ENCODE peak calls at places on chromosomes 2 and 18, in nine cellular contexts. S is heart left ventricle, O is GM12865, M is GM20000, D is lower leg skin, G is chondrocyte, T is right atrium auricular region, W is BE2C, Z is fibroblast of mammary gland. I is an unnamed sample.

GRCh38 chr2:170465241-170465640 is 249.9 kb upstream of the SP5 start:
- DNase-seq in S (no peak), O (no peak), M (no peak), D (no peak), G (no peak), T (no peak), W (no peak), Z (peak), I (no peak)

GRCh38 chr2:230938516-230939065 is 13.5 kb upstream of the GPR55 start:
- DNase-seq in S (no peak), O (no peak), M (no peak), D (peak), G (no peak), T (no peak), W (no peak), Z (no peak), I (no peak)

GRCh38 chr2:29123584-29124349 is 8.6 kb downstream of the CLIP4 start:
- DNase-seq in S (no peak), O (no peak), M (no peak), D (no peak), G (no peak), T (no peak), W (no peak), Z (peak), I (no peak)

GRCh38 chr2:201007584-201007998 is 44.1 kb upstream of the ORC2 start:
- DNase-seq in S (no peak), O (no peak), M (no peak), D (no peak), G (no peak), T (no peak), W (no peak), Z (no peak), I (no peak)

GRCh38 chr2:30612371-30612770 is 165.3 kb downstream of the LCLAT1 start:
- DNase-seq in S (no peak), O (no peak), M (no peak), D (no peak), G (no peak), T (no peak), W (no peak), Z (no peak), I (no peak)

GRCh38 chr2:62724886-62725711 is 19.6 kb downstream of the EHBP1 start:
- DNase-seq in S (peak), O (no peak), M (no peak), D (no peak), G (peak), T (no peak), W (peak), Z (no peak), I (no peak)

GRCh38 chr2:186595219-186595618 is 5.4 kb downstream of the ITGAV start:
- DNase-seq in S (no peak), O (no peak), M (no peak), D (no peak), G (no peak), T (no peak), W (no peak), Z (peak), I (no peak)

GRCh38 chr2:240209493-240209892 is 69.0 kb upstream of the OTOS start:
- DNase-seq in S (peak), O (no peak), M (no peak), D (peak), G (no peak), T (no peak), W (no peak), Z (no peak), I (no peak)

GRCh38 chr18:59056706-59057492 is 82.8 kb upstream of the SEC11C start:
- DNase-seq in S (peak), O (peak), M (peak), D (peak), G (no peak), T (peak), W (peak), Z (peak), I (peak)

GRCh38 chr2:126856403-126856802 is 42.3 kb upstream of the TEX51 start:
- DNase-seq in S (no peak), O (no peak), M (no peak), D (peak), G (no peak), T (peak), W (no peak), Z (no peak), I (no peak)

GRCh38 chr2:69384618-69385081 is 2.4 kb downstream of the GFPT1 start:
- DNase-seq in S (no peak), O (no peak), M (no peak), D (no peak), G (no peak), T (no peak), W (no peak), Z (peak), I (no peak)

GRCh38 chr2:100192300-100192699 is 49.9 kb upstream of the AFF3 start:
- DNase-seq in S (no peak), O (no peak), M (no peak), D (peak), G (no peak), T (no peak), W (no peak), Z (no peak), I (no peak)

GRCh38 chr2:95342556-95343320 is 45.6 kb downstream of the KCNIP3 start:
- DNase-seq in S (peak), O (no peak), M (no peak), D (peak), G (peak), T (no peak), W (no peak), Z (no peak), I (no peak)

GRCh38 chr18:4068552-4069158 is 386.5 kb downstream of the DLGAP1 start:
- DNase-seq in S (no peak), O (peak), M (peak), D (no peak), G (no peak), T (no peak), W (peak), Z (peak), I (peak)

GRCh38 chr2:79383681-79384080 is 129.2 kb upstream of the CTNNA2 start:
- DNase-seq in S (no peak), O (no peak), M (no peak), D (no peak), G (no peak), T (no peak), W (peak), Z (no peak), I (no peak)

GRCh38 chr2:175366814-175367213 is 185.3 kb upstream of the ATP5MC3 start:
- DNase-seq in S (no peak), O (peak), M (peak), D (no peak), G (no peak), T (no peak), W (peak), Z (peak), I (peak)

GRCh38 chr2:96522304-96523203 is 14.0 kb upstream of the ARID5A start:
- DNase-seq in S (no peak), O (no peak), M (no peak), D (no peak), G (no peak), T (no peak), W (no peak), Z (no peak), I (no peak)

GRCh38 chr2:46770622-46771021 is 145.0 kb downstream of the MCFD2 start:
- DNase-seq in S (no peak), O (no peak), M (no peak), D (no peak), G (no peak), T (no peak), W (no peak), Z (peak), I (no peak)

GRCh38 chr2:70083344-70084156 is 3.7 kb upstream of the PCBP1 start:
- DNase-seq in S (no peak), O (peak), M (peak), D (peak), G (peak), T (no peak), W (no peak), Z (peak), I (no peak)

GRCh38 chr2:229446316-229446715 is 175.2 kb upstream of the PID1 start:
- DNase-seq in S (no peak), O (no peak), M (no peak), D (no peak), G (no peak), T (no peak), W (no peak), Z (no peak), I (no peak)

GRCh38 chr2:46657042-46657504 is 177.7 kb downstream of the TMEM247 start:
- DNase-seq in S (no peak), O (peak), M (peak), D (no peak), G (no peak), T (no peak), W (no peak), Z (peak), I (no peak)

GRCh38 chr18:28176933-28177827 is at the start of gene CDH2:
- DNase-seq in S (peak), O (no peak), M (peak), D (no peak), G (no peak), T (peak), W (peak), Z (peak), I (peak)

GRCh38 chr2:240131941-240132650 is 4.0 kb downstream of the COPS9 start:
- DNase-seq in S (no peak), O (no peak), M (no peak), D (peak), G (peak), T (no peak), W (peak), Z (no peak), I (no peak)

GRCh38 chr2:127081826-127082633 is 24.9 kb downstream of the BIN1 start:
- DNase-seq in S (no peak), O (peak), M (peak), D (no peak), G (no peak), T (no peak), W (no peak), Z (peak), I (no peak)

GRCh38 chr2:164917296-164917903 is 37.9 kb downstream of the SLC38A11 start:
- DNase-seq in S (peak), O (no peak), M (no peak), D (no peak), G (no peak), T (no peak), W (peak), Z (peak), I (peak)

GRCh38 chr2:158984554-158985207 is 16.2 kb downstream of the TANC1 start:
- DNase-seq in S (no peak), O (no peak), M (no peak), D (no peak), G (no peak), T (no peak), W (no peak), Z (peak), I (no peak)

GRCh38 chr18:51108330-51108729 is 78.3 kb downstream of the SMAD4 start:
- DNase-seq in S (no peak), O (no peak), M (no peak), D (no peak), G (no peak), T (no peak), W (no peak), Z (no peak), I (no peak)

GRCh38 chr2:166333809-166334208 is 41.9 kb downstream of the SCN9A start:
- DNase-seq in S (no peak), O (no peak), M (no peak), D (no peak), G (no peak), T (no peak), W (no peak), Z (peak), I (no peak)

GRCh38 chr18:20960735-20961134 is 150.9 kb downstream of the ROCK1 start:
- DNase-seq in S (no peak), O (no peak), M (no peak), D (no peak), G (no peak), T (no peak), W (no peak), Z (no peak), I (no peak)

GRCh38 chr18:9211955-9212354 is 75.4 kb downstream of the ANKRD12 start:
- DNase-seq in S (no peak), O (no peak), M (no peak), D (no peak), G (no peak), T (no peak), W (no peak), Z (no peak), I (no peak)

GRCh38 chr2:96489673-96490072 is 15.5 kb downstream of the NEURL3 start:
- DNase-seq in S (no peak), O (peak), M (no peak), D (no peak), G (no peak), T (no peak), W (no peak), Z (no peak), I (no peak)

GRCh38 chr2:208099682-208100081 is 24.6 kb downstream of the CRYGD start:
- DNase-seq in S (no peak), O (no peak), M (no peak), D (no peak), G (no peak), T (no peak), W (no peak), Z (no peak), I (no peak)
- TF ChIP-seq CTCF in S (no peak), O (no peak), M (no peak), D (no peak), G (no peak), T (no peak), W (no peak), Z (no peak), I (no peak)

DNA sequence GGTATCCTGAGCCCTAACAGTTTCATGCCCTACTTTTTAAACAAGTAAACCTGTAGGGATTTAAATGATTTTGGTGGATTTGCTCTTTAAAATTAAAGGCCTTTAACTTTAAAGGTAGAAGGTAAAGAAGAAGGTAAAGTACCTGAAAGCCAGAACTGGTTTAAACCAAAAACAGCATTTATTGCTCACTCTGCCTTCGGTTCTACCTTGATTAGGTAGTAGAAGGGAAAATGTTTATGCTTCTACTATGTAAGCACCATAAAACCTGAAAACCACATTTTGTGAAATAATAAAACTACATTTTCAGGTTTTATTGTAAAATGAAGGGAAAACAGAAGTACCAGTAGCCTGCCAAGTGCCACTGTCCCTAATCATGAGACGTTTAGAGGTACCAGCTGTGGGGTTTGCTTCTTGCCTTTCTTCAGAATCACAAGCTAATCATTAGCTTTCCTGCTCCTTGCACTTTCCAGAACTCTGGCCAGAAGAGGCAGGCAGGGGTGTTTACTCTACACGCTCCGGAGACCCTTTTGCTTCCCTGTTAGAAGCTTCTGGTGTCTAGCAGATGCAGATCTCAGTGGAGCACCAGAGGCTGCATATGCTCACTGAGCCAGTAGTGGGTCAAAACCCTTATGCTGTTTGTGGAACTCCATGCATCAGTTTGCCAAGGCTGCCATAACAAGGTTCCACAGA is 33.3 kb downstream of the RPIA start:
- DNase-seq in S (no peak), O (no peak), M (no peak), D (no peak), G (no peak), T (no peak), W (no peak), Z (no peak), I (no peak)
- TF ChIP-seq CTCF in S (no peak), O (no peak), M (no peak), D (no peak), G (no peak), T (no peak), W (no peak), Z (no peak), I (no peak)

DNA sequence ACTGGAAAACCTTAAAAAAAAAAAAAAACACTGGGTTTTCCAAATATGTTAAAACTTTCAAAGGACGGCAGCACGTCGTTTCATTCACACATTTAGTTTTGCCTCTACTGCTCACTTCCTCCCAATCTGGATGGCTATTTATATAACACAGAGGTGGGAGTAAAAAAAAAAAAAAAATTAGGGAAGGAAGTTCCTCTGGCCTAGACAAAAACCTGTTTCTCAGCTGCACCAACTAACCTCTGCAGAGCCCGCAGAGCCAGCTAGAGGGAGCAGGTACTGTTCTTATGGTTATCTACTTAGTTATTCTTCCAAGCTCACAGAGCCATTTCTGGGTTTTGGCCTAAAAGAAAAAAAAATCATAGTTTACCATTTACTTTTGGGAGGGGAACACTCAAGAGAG is 28.1 kb downstream of the SLC1A4 start:
- DNase-seq in S (no peak), O (no peak), M (peak), D (no peak), G (no peak), T (no peak), W (no peak), Z (no peak), I (no peak)
- TF ChIP-seq CTCF in S (peak), O (peak), M (peak), D (no peak), G (peak), T (no peak), W (no peak), Z (peak), I (no peak)

GRCh38 chr18:80159713-80160636 is 50.9 kb downstream of the ADNP2 start:
- DNase-seq in S (no peak), O (peak), M (peak), D (peak), G (no peak), T (no peak), W (no peak), Z (no peak), I (no peak)
- TF ChIP-seq CTCF in S (peak), O (peak), M (peak), D (no peak), G (no peak), T (no peak), W (no peak), Z (no peak), I (no peak)